ENCODE peak calls at places on chromosomes 6 and 20, in eight cellular contexts. One of them, this sample, is unnamed.

GRCh38 chr6:56288347-56288746 is 41.0 kb upstream of the COL21A1 start:
- DNase-seq in IMR-90: no peak
- DNase-seq in CD8-positive, alpha-beta T cell: no peak
- DNase-seq in pancreas: no peak
- DNase-seq in brain microvascular endothelial cell: no peak
- DNase-seq in SJSA1: no peak
- DNase-seq in dorsolateral prefrontal cortex: no peak
- DNase-seq in cardiac muscle cell: no peak
- DNase-seq in this sample: no peak

GRCh38 chr6:3228791-3229565 is 1.5 kb upstream of the TUBB2B start:
- DNase-seq in IMR-90: no peak
- DNase-seq in dorsolateral prefrontal cortex: no peak
- DNase-seq in CD8-positive, alpha-beta T cell: peak
- DNase-seq in brain microvascular endothelial cell: no peak
- DNase-seq in SJSA1: no peak
- DNase-seq in cardiac muscle cell: no peak
- DNase-seq in pancreas: no peak
- DNase-seq in this sample: no peak

GRCh38 chr20:43721429-43722152 is 5.2 kb downstream of the GTSF1L start:
- DNase-seq in SJSA1: no peak
- DNase-seq in cardiac muscle cell: no peak
- DNase-seq in CD8-positive, alpha-beta T cell: no peak
- DNase-seq in IMR-90: no peak
- DNase-seq in brain microvascular endothelial cell: no peak
- DNase-seq in pancreas: no peak
- DNase-seq in dorsolateral prefrontal cortex: no peak
- DNase-seq in this sample: no peak

GRCh38 chr20:62485062-62485700 is 9.4 kb upstream of the GATA5 start:
- DNase-seq in dorsolateral prefrontal cortex: no peak
- DNase-seq in cardiac muscle cell: peak
- DNase-seq in brain microvascular endothelial cell: peak
- DNase-seq in pancreas: no peak
- DNase-seq in CD8-positive, alpha-beta T cell: no peak
- DNase-seq in SJSA1: no peak
- DNase-seq in IMR-90: peak
- DNase-seq in this sample: no peak

GRCh38 chr6:16651871-16652270 is 109.4 kb downstream of the ATXN1 start:
- DNase-seq in pancreas: no peak
- DNase-seq in CD8-positive, alpha-beta T cell: no peak
- DNase-seq in cardiac muscle cell: no peak
- DNase-seq in SJSA1: no peak
- DNase-seq in dorsolateral prefrontal cortex: no peak
- DNase-seq in IMR-90: no peak
- DNase-seq in brain microvascular endothelial cell: no peak
- DNase-seq in this sample: no peak

GRCh38 chr6:118893095-118893881 is 664 bp upstream of the ASF1A start:
- DNase-seq in cardiac muscle cell: peak
- DNase-seq in CD8-positive, alpha-beta T cell: peak
- DNase-seq in pancreas: peak
- DNase-seq in brain microvascular endothelial cell: peak
- DNase-seq in dorsolateral prefrontal cortex: no peak
- DNase-seq in SJSA1: no peak
- DNase-seq in IMR-90: peak
- DNase-seq in this sample: no peak

GRCh38 chr6:87692097-87692496 is 9.9 kb downstream of the AKIRIN2 start:
- DNase-seq in pancreas: no peak
- DNase-seq in IMR-90: no peak
- DNase-seq in brain microvascular endothelial cell: no peak
- DNase-seq in dorsolateral prefrontal cortex: no peak
- DNase-seq in CD8-positive, alpha-beta T cell: no peak
- DNase-seq in cardiac muscle cell: no peak
- DNase-seq in SJSA1: no peak
- DNase-seq in this sample: no peak

GRCh38 chr6:72595812-72596211 is 26.1 kb upstream of the KCNQ5 start:
- DNase-seq in brain microvascular endothelial cell: no peak
- DNase-seq in SJSA1: no peak
- DNase-seq in cardiac muscle cell: no peak
- DNase-seq in pancreas: no peak
- DNase-seq in IMR-90: no peak
- DNase-seq in CD8-positive, alpha-beta T cell: no peak
- DNase-seq in dorsolateral prefrontal cortex: no peak
- DNase-seq in this sample: no peak

GRCh38 chr6:137926985-137927384 is 59.9 kb downstream of the TNFAIP3 start:
- DNase-seq in cardiac muscle cell: no peak
- DNase-seq in IMR-90: no peak
- DNase-seq in brain microvascular endothelial cell: no peak
- DNase-seq in dorsolateral prefrontal cortex: no peak
- DNase-seq in SJSA1: no peak
- DNase-seq in pancreas: no peak
- DNase-seq in CD8-positive, alpha-beta T cell: no peak
- DNase-seq in this sample: no peak

GRCh38 chr6:137926207-137926731 is 59.2 kb downstream of the TNFAIP3 start:
- DNase-seq in pancreas: no peak
- DNase-seq in dorsolateral prefrontal cortex: no peak
- DNase-seq in SJSA1: peak
- DNase-seq in IMR-90: peak
- DNase-seq in CD8-positive, alpha-beta T cell: no peak
- DNase-seq in brain microvascular endothelial cell: peak
- DNase-seq in cardiac muscle cell: peak
- DNase-seq in this sample: no peak

GRCh38 chr6:137925299-137925698 is 58.2 kb downstream of the TNFAIP3 start:
- DNase-seq in pancreas: no peak
- DNase-seq in CD8-positive, alpha-beta T cell: no peak
- DNase-seq in dorsolateral prefrontal cortex: no peak
- DNase-seq in SJSA1: no peak
- DNase-seq in brain microvascular endothelial cell: no peak
- DNase-seq in IMR-90: no peak
- DNase-seq in cardiac muscle cell: no peak
- DNase-seq in this sample: no peak

GRCh38 chr6:137927777-137928218 is 60.7 kb downstream of the TNFAIP3 start:
- DNase-seq in dorsolateral prefrontal cortex: no peak
- DNase-seq in brain microvascular endothelial cell: peak
- DNase-seq in cardiac muscle cell: peak
- DNase-seq in IMR-90: peak
- DNase-seq in SJSA1: peak
- DNase-seq in pancreas: no peak
- DNase-seq in CD8-positive, alpha-beta T cell: peak
- DNase-seq in this sample: no peak

GRCh38 chr6:137928286-137928685 is 61.2 kb downstream of the TNFAIP3 start:
- DNase-seq in cardiac muscle cell: no peak
- DNase-seq in brain microvascular endothelial cell: no peak
- DNase-seq in pancreas: no peak
- DNase-seq in dorsolateral prefrontal cortex: no peak
- DNase-seq in IMR-90: no peak
- DNase-seq in CD8-positive, alpha-beta T cell: no peak
- DNase-seq in SJSA1: no peak
- DNase-seq in this sample: no peak
- H3K27ac ChIP-seq in cardiac muscle cell: no peak
- H3K27ac ChIP-seq in brain microvascular endothelial cell: no peak
- H3K27ac ChIP-seq in pancreas: no peak
- H3K27ac ChIP-seq in dorsolateral prefrontal cortex: no peak
- H3K27ac ChIP-seq in IMR-90: no peak
- H3K27ac ChIP-seq in CD8-positive, alpha-beta T cell: peak
- H3K27ac ChIP-seq in SJSA1: peak
- H3K27ac ChIP-seq in this sample: no peak

GRCh38 chr6:134421496-134421895 is 103.6 kb upstream of the SGK1 start:
- DNase-seq in IMR-90: peak
- DNase-seq in dorsolateral prefrontal cortex: no peak
- DNase-seq in pancreas: no peak
- DNase-seq in CD8-positive, alpha-beta T cell: no peak
- DNase-seq in cardiac muscle cell: peak
- DNase-seq in brain microvascular endothelial cell: peak
- DNase-seq in SJSA1: no peak
- DNase-seq in this sample: no peak
- H3K27ac ChIP-seq in IMR-90: peak
- H3K27ac ChIP-seq in dorsolateral prefrontal cortex: no peak
- H3K27ac ChIP-seq in pancreas: no peak
- H3K27ac ChIP-seq in CD8-positive, alpha-beta T cell: no peak
- H3K27ac ChIP-seq in cardiac muscle cell: no peak
- H3K27ac ChIP-seq in brain microvascular endothelial cell: peak
- H3K27ac ChIP-seq in SJSA1: peak
- H3K27ac ChIP-seq in this sample: no peak

DNA sequence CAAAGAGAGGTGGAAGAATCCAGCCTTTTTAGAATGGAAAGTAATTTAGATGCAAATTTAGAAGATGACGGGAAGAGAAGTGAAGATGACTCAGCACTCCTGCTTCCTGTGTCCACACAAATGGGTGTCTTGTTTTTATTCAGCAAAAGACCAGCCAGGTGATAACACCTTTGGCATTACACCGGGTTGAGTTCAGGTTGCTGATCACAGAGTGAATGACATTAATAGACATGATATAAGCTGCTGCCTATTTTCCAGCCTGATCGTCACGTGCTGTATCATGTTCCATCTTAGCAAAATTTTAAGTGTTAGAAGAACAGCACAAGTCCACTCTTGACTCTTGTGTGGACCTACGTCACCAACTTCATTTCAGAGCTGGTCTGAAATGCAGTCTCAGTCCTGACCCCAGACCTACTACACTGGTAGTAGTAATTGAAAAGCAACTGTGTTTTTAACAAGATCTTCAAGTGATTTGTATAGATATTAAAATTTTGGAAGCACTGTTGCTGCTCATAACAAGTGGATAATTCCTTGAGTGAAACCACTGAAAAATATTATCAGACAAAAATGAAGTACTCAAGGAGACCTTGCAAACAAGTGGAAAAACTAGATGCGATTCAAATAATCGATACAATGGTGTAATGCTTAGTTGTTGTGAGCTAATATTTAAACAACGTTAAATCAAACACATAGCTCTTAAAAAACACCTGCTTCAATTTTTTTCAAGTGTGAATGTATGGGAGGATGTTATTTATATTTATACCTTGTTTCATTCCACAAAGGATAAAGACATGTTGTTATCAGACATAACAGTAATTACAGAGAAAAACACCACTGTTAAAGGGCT is 110.8 kb upstream of the JAG1 start:
- DNase-seq in SJSA1: no peak
- DNase-seq in pancreas: no peak
- DNase-seq in cardiac muscle cell: no peak
- DNase-seq in brain microvascular endothelial cell: no peak
- DNase-seq in dorsolateral prefrontal cortex: no peak
- DNase-seq in CD8-positive, alpha-beta T cell: no peak
- DNase-seq in IMR-90: no peak
- DNase-seq in this sample: no peak
- H3K27ac ChIP-seq in SJSA1: no peak
- H3K27ac ChIP-seq in pancreas: peak
- H3K27ac ChIP-seq in cardiac muscle cell: no peak
- H3K27ac ChIP-seq in brain microvascular endothelial cell: no peak
- H3K27ac ChIP-seq in dorsolateral prefrontal cortex: no peak
- H3K27ac ChIP-seq in CD8-positive, alpha-beta T cell: no peak
- H3K27ac ChIP-seq in IMR-90: no peak
- H3K27ac ChIP-seq in this sample: no peak

GRCh38 chr20:23114018-23114417 is 27.9 kb upstream of the CD93 start:
- DNase-seq in pancreas: no peak
- DNase-seq in cardiac muscle cell: peak
- DNase-seq in CD8-positive, alpha-beta T cell: no peak
- DNase-seq in brain microvascular endothelial cell: no peak
- DNase-seq in dorsolateral prefrontal cortex: no peak
- DNase-seq in IMR-90: no peak
- DNase-seq in SJSA1: no peak
- DNase-seq in this sample: no peak
- H3K27ac ChIP-seq in pancreas: peak
- H3K27ac ChIP-seq in cardiac muscle cell: no peak
- H3K27ac ChIP-seq in CD8-positive, alpha-beta T cell: no peak
- H3K27ac ChIP-seq in brain microvascular endothelial cell: no peak
- H3K27ac ChIP-seq in dorsolateral prefrontal cortex: no peak
- H3K27ac ChIP-seq in IMR-90: no peak
- H3K27ac ChIP-seq in SJSA1: no peak
- H3K27ac ChIP-seq in this sample: peak

DNA sequence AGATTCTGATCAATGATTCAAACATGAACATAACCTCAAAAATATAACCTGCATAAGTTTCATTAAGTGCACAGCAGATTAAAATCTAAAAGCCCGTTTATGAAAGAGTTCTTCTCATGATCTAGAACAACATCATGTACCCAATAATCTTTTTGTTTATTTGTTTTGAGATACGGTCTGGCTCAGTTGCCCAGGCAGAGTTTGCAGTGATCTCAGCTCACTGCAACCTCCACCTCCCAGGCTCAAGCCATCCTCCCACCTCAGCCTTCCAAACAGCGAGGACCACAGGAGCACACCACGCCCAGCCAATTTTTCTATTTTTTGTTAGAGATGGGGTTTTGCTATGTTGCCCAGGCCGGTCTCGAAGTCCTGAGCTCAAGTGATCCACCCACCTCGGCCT is 149.7 kb downstream of the CDK19 start:
- DNase-seq in SJSA1: no peak
- DNase-seq in IMR-90: no peak
- DNase-seq in cardiac muscle cell: no peak
- DNase-seq in dorsolateral prefrontal cortex: no peak
- DNase-seq in brain microvascular endothelial cell: no peak
- DNase-seq in CD8-positive, alpha-beta T cell: no peak
- DNase-seq in pancreas: no peak
- DNase-seq in this sample: no peak
- H3K27ac ChIP-seq in SJSA1: no peak
- H3K27ac ChIP-seq in IMR-90: peak
- H3K27ac ChIP-seq in cardiac muscle cell: no peak
- H3K27ac ChIP-seq in dorsolateral prefrontal cortex: peak
- H3K27ac ChIP-seq in brain microvascular endothelial cell: no peak
- H3K27ac ChIP-seq in CD8-positive, alpha-beta T cell: no peak
- H3K27ac ChIP-seq in pancreas: no peak
- H3K27ac ChIP-seq in this sample: peak

GRCh38 chr6:144793744-144794143 is 508.6 kb downstream of the UTRN start:
- DNase-seq in IMR-90: no peak
- DNase-seq in cardiac muscle cell: no peak
- DNase-seq in SJSA1: no peak
- DNase-seq in dorsolateral prefrontal cortex: no peak
- DNase-seq in pancreas: no peak
- DNase-seq in brain microvascular endothelial cell: no peak
- DNase-seq in CD8-positive, alpha-beta T cell: no peak
- DNase-seq in this sample: no peak

GRCh38 chr6:144796070-144796469 is 510.9 kb downstream of the UTRN start:
- DNase-seq in cardiac muscle cell: no peak
- DNase-seq in IMR-90: no peak
- DNase-seq in dorsolateral prefrontal cortex: no peak
- DNase-seq in SJSA1: no peak
- DNase-seq in CD8-positive, alpha-beta T cell: no peak
- DNase-seq in brain microvascular endothelial cell: no peak
- DNase-seq in pancreas: no peak
- DNase-seq in this sample: no peak

DNA sequence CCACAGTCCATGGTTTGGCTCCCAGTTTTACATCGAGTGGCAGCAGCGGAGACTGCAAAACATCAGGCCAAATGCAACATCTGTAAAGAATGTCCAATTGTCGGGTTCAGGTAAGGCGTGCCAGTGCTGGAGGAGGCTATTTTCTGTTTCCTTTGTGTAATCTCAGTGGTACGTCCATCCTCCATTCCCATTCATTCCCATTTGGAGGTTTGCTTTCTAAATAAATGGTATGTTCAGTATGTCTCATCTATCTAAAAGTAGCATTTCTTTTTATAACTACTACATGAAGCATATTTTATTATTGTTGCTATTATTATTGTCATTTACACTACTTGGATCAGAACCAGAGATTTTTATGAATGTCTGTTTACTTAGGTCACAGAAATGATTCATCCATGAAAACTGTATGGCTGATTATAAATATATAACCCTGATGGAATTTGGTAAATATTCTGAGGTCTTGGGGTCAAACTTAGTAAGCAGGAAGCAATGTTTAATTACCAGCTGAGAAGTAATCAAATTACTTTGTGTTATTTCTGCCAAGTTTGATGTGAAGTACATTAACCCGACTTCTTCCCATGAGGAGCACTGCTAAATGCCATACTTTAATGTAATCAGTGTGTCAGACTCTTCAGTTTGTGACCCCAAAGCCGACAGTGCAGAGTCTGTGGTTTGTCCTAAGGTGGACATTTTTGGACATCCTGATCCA is 512.9 kb downstream of the UTRN start:
- DNase-seq in SJSA1: no peak
- DNase-seq in IMR-90: peak
- DNase-seq in pancreas: no peak
- DNase-seq in dorsolateral prefrontal cortex: no peak
- DNase-seq in cardiac muscle cell: peak
- DNase-seq in brain microvascular endothelial cell: no peak
- DNase-seq in CD8-positive, alpha-beta T cell: no peak
- DNase-seq in this sample: no peak
- H3K27ac ChIP-seq in SJSA1: peak
- H3K27ac ChIP-seq in IMR-90: peak
- H3K27ac ChIP-seq in pancreas: no peak
- H3K27ac ChIP-seq in dorsolateral prefrontal cortex: no peak
- H3K27ac ChIP-seq in cardiac muscle cell: no peak
- H3K27ac ChIP-seq in brain microvascular endothelial cell: no peak
- H3K27ac ChIP-seq in CD8-positive, alpha-beta T cell: no peak
- H3K27ac ChIP-seq in this sample: no peak